ENCODE peak calls at places on chromosome 12, in four cellular contexts. U is transverse colon, O is left ventricle myocardium inferior, G is neuronal stem cell. Y is an unnamed sample.

GRCh38 chr12:59113831-59114273 is 193.5 kb upstream of the LRIG3 start:
- DNase-seq in O (peak; percentile 58), G (peak; percentile 80), U (peak; percentile 78), Y (peak; percentile 70)

GRCh38 chr12:108525681-108526080 is 10.6 kb downstream of the FICD start:
- DNase-seq in G (no peak), O (no peak), U (no peak), Y (no peak)

GRCh38 chr12:97960741-97961608 is 498.4 kb downstream of the RMST start:
- DNase-seq in U (no peak), O (no peak), G (peak; percentile 36), Y (peak; percentile 58)

GRCh38 chr12:89353823-89354629 is 1.7 kb upstream of the DUSP6 start:
- DNase-seq in O (peak; percentile 87), U (peak; percentile 90), G (peak; percentile 62), Y (peak; percentile 82)

GRCh38 chr12:46915082-46915481 is 89.3 kb upstream of the SLC38A4 start:
- DNase-seq in U (no peak), G (no peak), O (peak; percentile 20), Y (no peak)

GRCh38 chr12:31585271-31585670 is 5.7 kb downstream of the DENND5B start:
- DNase-seq in G (no peak), U (no peak), O (no peak), Y (no peak)

GRCh38 chr12:72790273-72790672 is 518.1 kb downstream of the TRHDE start:
- DNase-seq in U (no peak), G (no peak), O (no peak), Y (no peak)

GRCh38 chr12:84974177-84974815 is 61.7 kb upstream of the SLC6A15 start:
- DNase-seq in G (no peak), U (no peak), O (no peak), Y (no peak)

GRCh38 chr12:98042668-98043067 is 472.7 kb upstream of the TMPO start:
- DNase-seq in G (no peak), O (no peak), U (no peak), Y (no peak)

GRCh38 chr12:132561784-132562156 is 48.6 kb downstream of the LRCOL1 start:
- DNase-seq in U (no peak), O (no peak), G (no peak), Y (no peak)

GRCh38 chr12:68807576-68808387 is at the start of gene MDM2:
- DNase-seq in U (peak; percentile 98), G (peak; percentile 90), O (peak; percentile 94), Y (peak; percentile 95)

GRCh38 chr12:131260970-131261369 is 307.3 kb downstream of the ADGRD1 start:
- DNase-seq in U (no peak), G (no peak), O (no peak), Y (no peak)

GRCh38 chr12:106914796-106915634 is 40.7 kb upstream of the TMEM263 start:
- DNase-seq in O (no peak), G (no peak), U (no peak), Y (no peak)

GRCh38 chr12:12796171-12796570 is 10.7 kb downstream of the APOLD1 start:
- DNase-seq in O (no peak), G (no peak), U (no peak), Y (no peak)

GRCh38 chr12:132162508-132163031 is 18.3 kb downstream of the NOC4L start:
- DNase-seq in G (no peak), U (no peak), O (no peak), Y (peak; percentile 37)

GRCh38 chr12:30000401-30000800 is 216.7 kb upstream of the TMTC1 start:
- DNase-seq in G (no peak), U (no peak), O (no peak), Y (no peak)

GRCh38 chr12:62191747-62192485 is 68.3 kb upstream of the USP15 start:
- DNase-seq in U (no peak), O (no peak), G (no peak), Y (peak; percentile 21)

GRCh38 chr12:116539905-116540482 is 19.2 kb upstream of the MAP1LC3B2 start:
- DNase-seq in U (peak; percentile 38), G (peak; percentile 66), O (peak; percentile 53), Y (peak; percentile 91)

GRCh38 chr12:83210933-83211332 is 524.2 kb downstream of the TMTC2 start:
- DNase-seq in U (no peak), O (no peak), G (peak; percentile 40), Y (no peak)

GRCh38 chr12:117742721-117743120 is 226.1 kb downstream of the KSR2 start:
- DNase-seq in G (no peak), O (no peak), U (no peak), Y (no peak)

GRCh38 chr12:127928615-127929014 is 338.4 kb upstream of the TMEM132C start:
- DNase-seq in O (no peak), U (no peak), G (no peak), Y (no peak)

GRCh38 chr12:7079826-7080125 is 12.5 kb downstream of the C1R start:
- DNase-seq in U (no peak), G (no peak), O (no peak), Y (no peak)

GRCh38 chr12:96120359-96121100 is 73.6 kb upstream of the ELK3 start:
- DNase-seq in O (no peak), U (peak; percentile 33), G (no peak), Y (no peak)

GRCh38 chr12:58069268-58069967 is 128.1 kb downstream of the ATP23 start:
- DNase-seq in U (no peak), O (no peak), G (no peak), Y (no peak)

GRCh38 chr12:442235-442884 is 17.4 kb upstream of the B4GALNT3 start:
- DNase-seq in G (peak; percentile 74), O (no peak), U (peak; percentile 46), Y (peak; percentile 54)

GRCh38 chr12:96344124-96344695 is 56.0 kb downstream of the CDK17 start:
- DNase-seq in U (no peak), O (no peak), G (no peak), Y (no peak)

GRCh38 chr12:56522486-56523193 is 1.0 kb downstream of the RBMS2 start:
- DNase-seq in U (no peak), G (peak; percentile 6), O (no peak), Y (no peak)

GRCh38 chr12:51954465-51955361 is 3.2 kb downstream of the ACVR1B start:
- DNase-seq in G (no peak), O (no peak), U (peak; percentile 64), Y (no peak)
- H3K4me1 ChIP-seq in G (peaks cover 4% of the 10 kb centered on the region), O (peaks cover 72% of the 10 kb centered on the region), U (peaks cover 41% of the 10 kb centered on the region), Y (peaks cover 34% of the 10 kb centered on the region)

DNA sequence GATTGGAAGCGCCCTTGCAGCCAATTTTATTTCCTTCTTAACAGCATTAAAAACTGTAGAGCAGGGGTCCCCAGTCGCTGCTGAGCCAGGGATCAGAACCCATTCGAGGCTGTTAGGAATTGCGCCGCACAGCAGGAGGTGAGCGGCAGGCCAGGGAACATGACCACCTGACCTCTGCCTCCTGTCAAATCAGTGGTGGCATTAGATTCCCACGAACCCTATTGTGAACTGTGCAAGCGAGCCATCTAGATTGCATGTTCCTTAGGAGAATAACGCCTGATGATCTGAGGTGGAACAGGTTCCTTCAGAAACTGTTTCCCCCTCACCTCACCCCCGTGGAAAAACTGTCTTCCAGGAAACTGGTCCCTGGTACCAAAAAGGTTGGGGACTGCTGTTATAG is 107.4 kb downstream of the DNAI7 start:
- DNase-seq in O (no peak), G (no peak), U (no peak), Y (no peak)
- H3K4me1 ChIP-seq in O (no peaks in the 10 kb centered on the region), G (no peaks in the 10 kb centered on the region), U (no peaks in the 10 kb centered on the region), Y (no peaks in the 10 kb centered on the region)

DNA sequence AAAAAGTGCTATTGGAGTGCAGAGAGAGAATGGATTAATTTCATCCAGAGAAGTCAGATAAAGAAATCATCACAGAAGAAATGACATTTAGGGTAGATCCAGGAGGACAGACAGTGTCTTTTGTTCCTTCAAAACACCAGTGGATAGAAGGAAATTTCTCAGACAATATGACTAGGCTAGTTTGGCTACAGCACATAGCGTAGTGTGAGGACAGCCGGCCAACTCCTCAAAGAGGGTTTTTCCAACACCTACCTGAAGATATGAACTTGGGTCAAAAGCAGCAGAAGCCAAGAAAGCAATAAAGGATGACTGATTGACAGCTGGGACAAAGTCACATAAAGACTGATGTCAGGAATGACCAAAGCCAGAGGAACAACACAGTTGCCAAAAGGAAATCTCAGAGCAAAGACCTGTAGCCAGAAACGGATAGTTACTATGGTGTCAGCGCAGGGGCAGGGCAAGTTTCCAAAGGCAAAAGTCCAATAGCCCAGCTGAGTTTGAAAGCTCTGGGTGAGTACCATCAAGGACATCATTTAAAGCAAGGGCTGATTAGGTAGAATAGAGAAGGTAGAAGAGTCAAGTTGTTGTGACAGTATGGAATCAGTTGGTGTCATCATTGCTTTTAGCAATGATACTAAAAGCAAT is 58.7 kb upstream of the PDE3A start:
- DNase-seq in U (no peak), G (no peak), O (peak; percentile 74), Y (no peak)
- H3K4me1 ChIP-seq in U (no peaks in the 10 kb centered on the region), G (no peaks in the 10 kb centered on the region), O (peaks cover 11% of the 10 kb centered on the region), Y (no peaks in the 10 kb centered on the region)

DNA sequence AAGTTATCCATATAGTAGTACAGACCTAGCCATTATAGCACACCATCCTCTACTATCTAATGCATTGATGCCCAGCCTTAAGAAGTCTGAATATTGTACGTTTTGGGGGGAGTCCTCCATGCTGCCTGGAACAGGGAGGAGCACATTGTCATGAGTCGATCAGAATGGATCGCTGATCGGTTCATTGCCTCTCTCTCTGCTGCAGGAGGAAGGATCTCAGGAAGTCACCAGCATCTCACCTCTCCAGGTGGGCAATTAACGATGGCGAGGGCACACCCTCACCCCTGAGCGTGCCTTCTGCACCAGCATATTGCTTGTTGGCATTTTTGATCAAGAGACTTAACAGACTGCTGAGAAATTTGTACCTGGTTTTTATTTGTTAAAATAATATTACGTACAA is 11.5 kb downstream of the CCND2 start:
- DNase-seq in U (no peak), G (no peak), O (no peak), Y (no peak)
- H3K4me1 ChIP-seq in U (peaks cover 54% of the 10 kb centered on the region), G (peaks cover 48% of the 10 kb centered on the region), O (peaks cover 100% of the 10 kb centered on the region), Y (peaks cover 15% of the 10 kb centered on the region)

GRCh38 chr12:122326597-122326996 is 60.3 kb upstream of the VPS33A start:
- DNase-seq in G (no peak), O (no peak), U (no peak), Y (no peak)

GRCh38 chr12:122323311-122324019 is 57.2 kb upstream of the VPS33A start:
- DNase-seq in O (no peak), G (no peak), U (no peak), Y (no peak)

GRCh38 chr12:122319312-122319638 is 53.0 kb upstream of the VPS33A start:
- DNase-seq in U (no peak), G (no peak), O (no peak), Y (no peak)

GRCh38 chr12:122318607-122319311 is 52.5 kb upstream of the VPS33A start:
- DNase-seq in O (no peak), G (no peak), U (no peak), Y (no peak)

GRCh38 chr12:122322501-122322900 is 56.2 kb upstream of the VPS33A start:
- DNase-seq in G (no peak), O (no peak), U (no peak), Y (no peak)
- H3K4me1 ChIP-seq in G (no peaks in the 10 kb centered on the region), O (peaks cover 16% of the 10 kb centered on the region), U (peaks cover 6% of the 10 kb centered on the region), Y (peaks cover 16% of the 10 kb centered on the region)

GRCh38 chr12:124754949-124755800 is 108.5 kb downstream of the SCARB1 start:
- DNase-seq in G (no peak), U (peak; percentile 73), O (peak; percentile 89), Y (peak; percentile 95)
- H3K4me1 ChIP-seq in G (peaks cover 18% of the 10 kb centered on the region), U (peaks cover 30% of the 10 kb centered on the region), O (peaks cover 63% of the 10 kb centered on the region), Y (peaks cover 26% of the 10 kb centered on the region)

Y was measured in thyroid gland.